ENCODE peak calls at places on chromosomes 4 and X, in six cellular contexts. X is CD14-positive monocyte; T is DMS 273 treated with DMSO at 0.1 percent for 48 hours; U is activated CD4-positive, CD25-positive, alpha-beta regulatory T cell treated with anti-CD3 and anti-CD28 coated beads, Interleukin-2, amount 50 U/mL, for 16 hours; H is ACHN; A is HTR-8/SVneo. G is an unnamed sample.

GRCh38 chr4:26023191-26023972 is 109.4 kb downstream of the SMIM20 start:
- DNase-seq in X (no peak), T (no peak), U (no peak), H (no peak), A (no peak), G (no peak)

GRCh38 chr4:47703008-47703407 is 134.9 kb downstream of the CORIN start:
- DNase-seq in X (no peak), T (no peak), U (no peak), H (no peak), A (no peak), G (no peak)

GRCh38 chr4:123398803-123399637 is 2.4 kb downstream of the SPRY1 start:
- DNase-seq in X (peak), T (peak), U (no peak), H (peak), A (no peak), G (peak)

GRCh38 chrX:139201924-139202323 is 328.6 kb upstream of the F9 start:
- DNase-seq in X (no peak), T (no peak), U (no peak), H (no peak), A (no peak), G (no peak)

GRCh38 chr4:183407635-183408463 is 36.6 kb upstream of the CDKN2AIP start:
- DNase-seq in X (no peak), T (no peak), U (no peak), H (no peak), A (no peak), G (no peak)

GRCh38 chr4:101114936-101115372 is 232.4 kb downstream of the PPP3CA start:
- DNase-seq in X (no peak), T (no peak), U (no peak), H (no peak), A (no peak), G (no peak)

GRCh38 chr4:7418131-7418943 is 16.4 kb downstream of the PSAPL1 start:
- DNase-seq in X (no peak), T (no peak), U (no peak), H (no peak), A (no peak), G (no peak)

GRCh38 chr4:78312989-78313753 is 238.4 kb upstream of the ANXA3 start:
- DNase-seq in X (no peak), T (no peak), U (no peak), H (no peak), A (no peak), G (no peak)

GRCh38 chr4:120291541-120291940 is 224.9 kb upstream of the MAD2L1 start:
- DNase-seq in X (no peak), T (no peak), U (no peak), H (no peak), A (no peak), G (no peak)

GRCh38 chr4:122963222-122963621 is 40.8 kb upstream of the NUDT6 start:
- DNase-seq in X (no peak), T (no peak), U (no peak), H (no peak), A (no peak), G (no peak)

GRCh38 chrX:7084841-7085240 is 62.7 kb upstream of the STS start:
- DNase-seq in X (no peak), T (no peak), U (no peak), H (no peak), A (no peak), G (no peak)

GRCh38 chr4:145776208-145776607 is 96.3 kb downstream of the C4orf51 start:
- DNase-seq in X (no peak), T (no peak), U (no peak), H (no peak), A (no peak), G (no peak)

GRCh38 chr4:148852092-148852699 is 410.0 kb upstream of the NR3C2 start:
- DNase-seq in X (no peak), T (no peak), U (no peak), H (no peak), A (no peak), G (no peak)

GRCh38 chr4:65968873-65969272 is 298.6 kb upstream of the EPHA5 start:
- DNase-seq in X (no peak), T (no peak), U (no peak), H (no peak), A (no peak), G (no peak)

GRCh38 chr4:88017516-88018302 is 10.3 kb downstream of the PKD2 start:
- DNase-seq in X (no peak), T (no peak), U (no peak), H (peak), A (peak), G (no peak)

GRCh38 chr4:10554694-10555093 is 97.5 kb upstream of the ZNF518B start:
- DNase-seq in X (no peak), T (no peak), U (no peak), H (peak), A (peak), G (peak)

GRCh38 chrX:1679238-1679637 is 64.4 kb downstream of the ASMT start:
- DNase-seq in X (no peak), T (no peak), U (no peak), H (no peak), A (no peak), G (no peak)